ENCODE peak calls at places on chromosomes 1 and 21, in ten cellular contexts. I is esophagus muscularis mucosa; Y is left ventricle myocardium inferior; F is cardiac muscle cell; G is PC-3; D is IMR-90; C is lower lobe of right lung; T is CD8-positive, alpha-beta T cell; J is suprapubic skin; U is coronary artery. L is an unnamed sample.

GRCh38 chr1:217453816-217454215 is 177.1 kb downstream of the GPATCH2 start:
- DNase-seq in I (no peak), Y (peak; percentile 43), F (peak; percentile 85), G (no peak), D (no peak), C (no peak), T (no peak), J (no peak), U (no peak), L (no peak)

GRCh38 chr1:167861664-167862381 is 52.1 kb downstream of the ADCY10 start:
- DNase-seq in I (no peak), Y (no peak), F (no peak), G (no peak), D (no peak), C (no peak), T (no peak), J (no peak), U (no peak), L (no peak)

GRCh38 chr1:155984341-155984740 is 6.0 kb upstream of the ARHGEF2 start:
- DNase-seq in I (no peak), Y (no peak), F (no peak), G (no peak), D (no peak), C (no peak), T (no peak), J (no peak), U (no peak), L (no peak)

GRCh38 chr21:42614811-42615342 is 38.5 kb upstream of the PDE9A start:
- DNase-seq in I (no peak), Y (no peak), F (no peak), G (peak; percentile 75), D (no peak), C (peak; percentile 67), T (peak; percentile 31), J (peak; percentile 64), U (no peak), L (peak; percentile 49)

GRCh38 chr21:34092241-34092921 is 19.0 kb downstream of the MRPS6 start:
- DNase-seq in I (no peak), Y (no peak), F (peak; percentile 9), G (no peak), D (no peak), C (no peak), T (peak; percentile 5), J (no peak), U (no peak), L (no peak)

GRCh38 chr1:156805766-156806511 is 10.7 kb downstream of the SH2D2A start:
- DNase-seq in I (no peak), Y (peak; percentile 66), F (no peak), G (no peak), D (peak; percentile 92), C (no peak), T (no peak), J (no peak), U (no peak), L (no peak)

GRCh38 chr1:44689447-44689765 is 14.9 kb downstream of the ARMH1 start:
- DNase-seq in I (no peak), Y (no peak), F (no peak), G (no peak), D (no peak), C (no peak), T (no peak), J (no peak), U (no peak), L (no peak)

GRCh38 chr21:41776778-41777177 is 9.9 kb upstream of the RIPK4 start:
- DNase-seq in I (no peak), Y (no peak), F (no peak), G (no peak), D (no peak), C (no peak), T (no peak), J (no peak), U (no peak), L (no peak)

GRCh38 chr1:9909222-9910046 is 635 bp downstream of the CTNNBIP1 start:
- DNase-seq in I (no peak), Y (peak; percentile 23), F (no peak), G (peak; percentile 33), D (no peak), C (peak; percentile 59), T (peak; percentile 10), J (peak; percentile 80), U (no peak), L (peak; percentile 34)

GRCh38 chr21:44958471-44959191 is 18.8 kb downstream of the SLX9 start:
- DNase-seq in I (no peak), Y (peak; percentile 85), F (no peak), G (no peak), D (peak; percentile 67), C (peak; percentile 64), T (no peak), J (peak; percentile 88), U (peak; percentile 98), L (peak; percentile 48)

GRCh38 chr21:27647921-27648320 is 681.0 kb upstream of the ADAMTS5 start:
- DNase-seq in I (no peak), Y (no peak), F (no peak), G (peak; percentile 5), D (no peak), C (no peak), T (no peak), J (no peak), U (no peak), L (no peak)

GRCh38 chr1:7632126-7632525 is 139.0 kb upstream of the VAMP3 start:
- DNase-seq in I (no peak), Y (no peak), F (no peak), G (no peak), D (no peak), C (no peak), T (no peak), J (no peak), U (no peak), L (no peak)

GRCh38 chr1:119631433-119632102 is 16.5 kb downstream of the ZNF697 start:
- DNase-seq in I (peak; percentile 96), Y (peak; percentile 94), F (peak; percentile 42), G (peak; percentile 42), D (peak; percentile 72), C (peak; percentile 84), T (no peak), J (peak; percentile 93), U (peak; percentile 90), L (peak; percentile 87)

GRCh38 chr1:193311226-193311948 is 125.0 kb upstream of the B3GALT2 start:
- DNase-seq in I (no peak), Y (no peak), F (no peak), G (no peak), D (no peak), C (no peak), T (no peak), J (no peak), U (no peak), L (no peak)

GRCh38 chr21:42837421-42838211 is 41.7 kb downstream of the WDR4 start:
- DNase-seq in I (peak; percentile 78), Y (peak; percentile 13), F (no peak), G (no peak), D (no peak), C (no peak), T (no peak), J (peak; percentile 59), U (peak; percentile 71), L (peak; percentile 21)

DNA sequence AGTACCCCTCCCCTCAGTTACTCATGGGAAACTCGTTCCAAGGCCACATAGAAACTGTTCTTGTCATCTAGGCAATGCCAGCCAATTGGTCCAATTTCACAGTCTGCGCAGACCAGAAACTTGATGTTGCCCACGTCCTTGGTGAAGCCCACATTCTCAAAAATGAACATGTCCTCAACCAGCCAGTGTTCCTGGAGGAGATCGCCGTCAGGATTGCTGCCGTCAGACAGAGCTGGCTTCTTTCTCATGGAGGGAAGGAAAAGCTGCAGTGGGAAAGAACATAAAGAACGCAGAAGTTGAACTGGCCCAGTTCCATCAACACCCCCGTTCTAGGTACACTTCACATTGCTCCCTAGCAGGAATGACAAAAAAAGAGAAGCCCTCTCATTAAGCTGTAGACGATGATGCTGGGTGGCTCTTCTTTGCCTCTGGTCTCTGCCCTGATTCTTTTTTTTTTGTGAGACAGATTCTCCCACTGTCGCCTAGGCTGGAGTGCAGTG is 7.9 kb downstream of the RABIF start:
- DNase-seq in I (no peak), Y (no peak), F (no peak), G (no peak), D (no peak), C (no peak), T (no peak), J (no peak), U (no peak), L (no peak)
- H3K27ac ChIP-seq in I (no peak overlapping the region), Y (no peak overlapping the region), F (no peak overlapping the region), G (no peak overlapping the region), D (no peak overlapping the region), C (no peak overlapping the region), T (no peak overlapping the region), J (no peak overlapping the region), U (no peak overlapping the region), L (no peak overlapping the region)

GRCh38 chr21:16193758-16194606 is 464.2 kb downstream of the USP25 start:
- DNase-seq in I (no peak), Y (peak; percentile 58), F (peak; percentile 71), G (peak; percentile 35), D (peak; percentile 79), C (peak; percentile 61), T (no peak), J (peak; percentile 73), U (peak; percentile 76), L (peak; percentile 31)
- TF ChIP-seq CTCF in I (peak; percentile 11), Y (peak; percentile 54), F (peak; percentile 37), G (no peak), D (no peak), C (no peak), T (no peak), J (no peak), U (no peak), L (no peak)

GRCh38 chr1:30904191-30904961 is 4.2 kb downstream of the SDC3 start:
- DNase-seq in I (no peak), Y (peak; percentile 8), F (no peak), G (no peak), D (no peak), C (peak; percentile 16), T (no peak), J (peak; percentile 45), U (no peak), L (no peak)

GRCh38 chr1:30905403-30905802 is 3.2 kb downstream of the SDC3 start:
- DNase-seq in I (no peak), Y (no peak), F (no peak), G (no peak), D (no peak), C (no peak), T (no peak), J (peak; percentile 2), U (no peak), L (no peak)

GRCh38 chr1:30905898-30906620 is 2.5 kb downstream of the SDC3 start:
- DNase-seq in I (no peak), Y (peak; percentile 13), F (no peak), G (no peak), D (no peak), C (peak; percentile 38), T (no peak), J (peak; percentile 56), U (no peak), L (no peak)

GRCh38 chr1:30903343-30904034 is 5.1 kb downstream of the SDC3 start:
- DNase-seq in I (no peak), Y (peak; percentile 4), F (no peak), G (no peak), D (peak; percentile 43), C (peak; percentile 9), T (no peak), J (peak; percentile 33), U (no peak), L (no peak)

GRCh38 chr1:30904962-30905335 is 3.6 kb downstream of the SDC3 start:
- DNase-seq in I (no peak), Y (peak; percentile 7), F (no peak), G (no peak), D (no peak), C (peak; percentile 4), T (no peak), J (peak; percentile 46), U (no peak), L (no peak)
- H3K27ac ChIP-seq in I (peak overlapping the region; percentile 94), Y (no peak overlapping the region), F (no peak overlapping the region), G (no peak overlapping the region), D (no peak overlapping the region), C (no peak overlapping the region), T (no peak overlapping the region), J (no peak overlapping the region), U (no peak overlapping the region), L (no peak overlapping the region)

GRCh38 chr1:178189814-178190213 is 95.9 kb downstream of the RASAL2 start:
- DNase-seq in I (no peak), Y (no peak), F (peak; percentile 54), G (peak; percentile 43), D (peak; percentile 11), C (no peak), T (no peak), J (no peak), U (no peak), L (no peak)
- TF ChIP-seq CTCF in I (peak; percentile 34), Y (peak; percentile 71), F (peak; percentile 44), G (peak; percentile 66), D (peak; percentile 28), C (peak; percentile 42), T (no peak), J (no peak), U (no peak), L (no peak)

L was measured in stomach.